ENCODE peak calls at places on chromosomes 1 and 21, in six cellular contexts. One of them, this sample, is unnamed.

GRCh38 chr1:172658871-172659453 is at the start of gene FASLG:
- DNase-seq in tibial nerve: no peak
- DNase-seq in fibroblast of pulmonary artery: no peak
- DNase-seq in mucosa of descending colon: no peak
- DNase-seq in IMR-90: peak; percentile 14
- DNase-seq in endodermal cell: no peak
- DNase-seq in this sample: no peak

GRCh38 chr1:101884621-101885020 is 112.1 kb downstream of the OLFM3 start:
- DNase-seq in tibial nerve: no peak
- DNase-seq in fibroblast of pulmonary artery: no peak
- DNase-seq in mucosa of descending colon: no peak
- DNase-seq in IMR-90: no peak
- DNase-seq in endodermal cell: no peak
- DNase-seq in this sample: no peak

GRCh38 chr1:170836146-170836545 is 99.2 kb upstream of the MROH9 start:
- DNase-seq in tibial nerve: no peak
- DNase-seq in fibroblast of pulmonary artery: peak; percentile 16
- DNase-seq in mucosa of descending colon: no peak
- DNase-seq in IMR-90: peak; percentile 19
- DNase-seq in endodermal cell: no peak
- DNase-seq in this sample: peak; percentile 14

GRCh38 chr1:5566924-5567323 is 425.3 kb downstream of the NPHP4 start:
- DNase-seq in tibial nerve: no peak
- DNase-seq in fibroblast of pulmonary artery: no peak
- DNase-seq in mucosa of descending colon: no peak
- DNase-seq in IMR-90: no peak
- DNase-seq in endodermal cell: no peak
- DNase-seq in this sample: no peak

GRCh38 chr1:28933277-28933676 is 18.9 kb downstream of the EPB41 start:
- DNase-seq in tibial nerve: no peak
- DNase-seq in fibroblast of pulmonary artery: no peak
- DNase-seq in mucosa of descending colon: no peak
- DNase-seq in IMR-90: no peak
- DNase-seq in endodermal cell: no peak
- DNase-seq in this sample: no peak

GRCh38 chr1:39332828-39333227 is 128.3 kb downstream of the MACF1 start:
- DNase-seq in tibial nerve: no peak
- DNase-seq in fibroblast of pulmonary artery: no peak
- DNase-seq in mucosa of descending colon: no peak
- DNase-seq in IMR-90: no peak
- DNase-seq in endodermal cell: no peak
- DNase-seq in this sample: no peak

GRCh38 chr21:37435120-37435519 is 68.5 kb downstream of the DYRK1A start:
- DNase-seq in tibial nerve: peak; percentile 48
- DNase-seq in fibroblast of pulmonary artery: peak; percentile 94
- DNase-seq in mucosa of descending colon: no peak
- DNase-seq in IMR-90: peak; percentile 80
- DNase-seq in endodermal cell: peak; percentile 77
- DNase-seq in this sample: peak; percentile 93

GRCh38 chr1:12145616-12146342 is 21.0 kb upstream of the TNFRSF1B start:
- DNase-seq in tibial nerve: no peak
- DNase-seq in fibroblast of pulmonary artery: no peak
- DNase-seq in mucosa of descending colon: peak; percentile 37
- DNase-seq in IMR-90: no peak
- DNase-seq in endodermal cell: no peak
- DNase-seq in this sample: no peak

GRCh38 chr1:2133879-2134215 is 60.7 kb downstream of the FAAP20 start:
- DNase-seq in tibial nerve: no peak
- DNase-seq in fibroblast of pulmonary artery: no peak
- DNase-seq in mucosa of descending colon: no peak
- DNase-seq in IMR-90: no peak
- DNase-seq in endodermal cell: no peak
- DNase-seq in this sample: no peak

GRCh38 chr1:181508486-181509165 is 25.3 kb downstream of the CACNA1E start:
- DNase-seq in tibial nerve: no peak
- DNase-seq in fibroblast of pulmonary artery: no peak
- DNase-seq in mucosa of descending colon: no peak
- DNase-seq in IMR-90: peak; percentile 4
- DNase-seq in endodermal cell: no peak
- DNase-seq in this sample: no peak

GRCh38 chr21:43190544-43191340 is 21.9 kb downstream of the CRYAA start:
- DNase-seq in tibial nerve: peak; percentile 2
- DNase-seq in fibroblast of pulmonary artery: no peak
- DNase-seq in mucosa of descending colon: peak; percentile 15
- DNase-seq in IMR-90: no peak
- DNase-seq in endodermal cell: peak; percentile 42
- DNase-seq in this sample: no peak

GRCh38 chr1:50332941-50333594 is 90.2 kb downstream of the DMRTA2 start:
- DNase-seq in tibial nerve: peak; percentile 18
- DNase-seq in fibroblast of pulmonary artery: peak; percentile 45
- DNase-seq in mucosa of descending colon: peak; percentile 87
- DNase-seq in IMR-90: peak; percentile 13
- DNase-seq in endodermal cell: peak; percentile 94
- DNase-seq in this sample: peak; percentile 26

GRCh38 chr1:22104074-22104473 is 38.8 kb downstream of the WNT4 start:
- DNase-seq in tibial nerve: no peak
- DNase-seq in fibroblast of pulmonary artery: no peak
- DNase-seq in mucosa of descending colon: no peak
- DNase-seq in IMR-90: no peak
- DNase-seq in endodermal cell: no peak
- DNase-seq in this sample: no peak

GRCh38 chr1:203046984-203047630 is 20.8 kb downstream of the PPFIA4 start:
- DNase-seq in tibial nerve: no peak
- DNase-seq in fibroblast of pulmonary artery: peak; percentile 80
- DNase-seq in mucosa of descending colon: no peak
- DNase-seq in IMR-90: peak; percentile 87
- DNase-seq in endodermal cell: no peak
- DNase-seq in this sample: peak; percentile 67

GRCh38 chr1:163013826-163014600 is 55.1 kb upstream of the RGS4 start:
- DNase-seq in tibial nerve: no peak
- DNase-seq in fibroblast of pulmonary artery: no peak
- DNase-seq in mucosa of descending colon: no peak
- DNase-seq in IMR-90: no peak
- DNase-seq in endodermal cell: no peak
- DNase-seq in this sample: no peak

GRCh38 chr21:42653492-42654061 is at the start of gene PDE9A:
- DNase-seq in tibial nerve: no peak
- DNase-seq in fibroblast of pulmonary artery: no peak
- DNase-seq in mucosa of descending colon: peak; percentile 79
- DNase-seq in IMR-90: no peak
- DNase-seq in endodermal cell: peak; percentile 88
- DNase-seq in this sample: peak; percentile 31

GRCh38 chr1:35031103-35031452 is 667 bp downstream of the ZMYM6 start:
- DNase-seq in tibial nerve: no peak
- DNase-seq in fibroblast of pulmonary artery: peak; percentile 45
- DNase-seq in mucosa of descending colon: peak; percentile 53
- DNase-seq in IMR-90: peak; percentile 49
- DNase-seq in endodermal cell: peak; percentile 67
- DNase-seq in this sample: peak; percentile 24

GRCh38 chr1:35030338-35031102 is 1.2 kb downstream of the ZMYM6 start:
- DNase-seq in tibial nerve: peak; percentile 18
- DNase-seq in fibroblast of pulmonary artery: no peak
- DNase-seq in mucosa of descending colon: no peak
- DNase-seq in IMR-90: no peak
- DNase-seq in endodermal cell: no peak
- DNase-seq in this sample: no peak

GRCh38 chr1:35032384-35032739 is 617 bp upstream of the ZMYM6 start:
- DNase-seq in tibial nerve: no peak
- DNase-seq in fibroblast of pulmonary artery: no peak
- DNase-seq in mucosa of descending colon: no peak
- DNase-seq in IMR-90: no peak
- DNase-seq in endodermal cell: no peak
- DNase-seq in this sample: no peak

GRCh38 chr1:35033346-35033745 is 1.6 kb upstream of the ZMYM6 start:
- DNase-seq in tibial nerve: no peak
- DNase-seq in fibroblast of pulmonary artery: no peak
- DNase-seq in mucosa of descending colon: no peak
- DNase-seq in IMR-90: no peak
- DNase-seq in endodermal cell: no peak
- DNase-seq in this sample: no peak

DNA sequence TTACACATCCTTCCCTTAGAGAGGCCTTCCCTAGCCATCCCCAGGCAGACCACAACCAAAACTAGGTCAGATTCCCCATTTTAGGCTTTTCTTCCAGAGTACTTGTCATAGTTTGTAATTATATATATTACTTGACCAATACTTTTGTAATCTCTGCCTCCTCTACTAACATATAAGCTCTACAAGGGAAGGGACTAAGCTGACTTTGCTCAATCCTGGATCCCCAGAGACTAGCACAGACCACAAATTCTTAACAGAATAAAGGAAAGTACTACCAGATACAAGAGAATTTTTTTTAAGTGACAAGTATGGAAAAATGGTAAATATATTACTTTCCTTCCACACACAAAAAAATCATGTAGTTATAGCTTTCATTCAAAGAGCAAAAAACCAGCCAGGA is 2.0 kb downstream of the ZMYM6 start:
- DNase-seq in tibial nerve: no peak
- DNase-seq in fibroblast of pulmonary artery: peak; percentile 25
- DNase-seq in mucosa of descending colon: no peak
- DNase-seq in IMR-90: no peak
- DNase-seq in endodermal cell: no peak
- DNase-seq in this sample: no peak
- H3K4me3 ChIP-seq in tibial nerve: no peak overlapping the region
- H3K4me3 ChIP-seq in fibroblast of pulmonary artery: peak overlapping the region; percentile 92
- H3K4me3 ChIP-seq in mucosa of descending colon: no peak overlapping the region
- H3K4me3 ChIP-seq in IMR-90: no peak overlapping the region
- H3K4me3 ChIP-seq in endodermal cell: peak overlapping the region; percentile 98
- H3K4me3 ChIP-seq in this sample: no peak overlapping the region

GRCh38 chr1:155648207-155649147 is 38.5 kb downstream of the MSTO1 start:
- DNase-seq in tibial nerve: peak; percentile 33
- DNase-seq in fibroblast of pulmonary artery: peak; percentile 98
- DNase-seq in mucosa of descending colon: no peak
- DNase-seq in IMR-90: peak; percentile 94
- DNase-seq in endodermal cell: no peak
- DNase-seq in this sample: peak; percentile 87
- TF ChIP-seq CTCF in tibial nerve: peak; percentile 56
- TF ChIP-seq CTCF in fibroblast of pulmonary artery: peak; percentile 63
- TF ChIP-seq CTCF in mucosa of descending colon: no peak
- TF ChIP-seq CTCF in IMR-90: peak; percentile 83
- TF ChIP-seq CTCF in endodermal cell: peak; percentile 67
- TF ChIP-seq CTCF in this sample: peak; percentile 63

GRCh38 chr21:41171210-41171609 is 3.2 kb downstream of the BACE2 start:
- DNase-seq in tibial nerve: peak; percentile 17
- DNase-seq in fibroblast of pulmonary artery: peak; percentile 42
- DNase-seq in mucosa of descending colon: no peak
- DNase-seq in IMR-90: no peak
- DNase-seq in endodermal cell: no peak
- DNase-seq in this sample: no peak
- H3K4me3 ChIP-seq in tibial nerve: no peak overlapping the region
- H3K4me3 ChIP-seq in fibroblast of pulmonary artery: no peak overlapping the region
- H3K4me3 ChIP-seq in mucosa of descending colon: no peak overlapping the region
- H3K4me3 ChIP-seq in IMR-90: no peak overlapping the region
- H3K4me3 ChIP-seq in endodermal cell: no peak overlapping the region
- H3K4me3 ChIP-seq in this sample: no peak overlapping the region

GRCh38 chr1:104380003-104380402 is 630.3 kb downstream of the AMY1C start:
- DNase-seq in tibial nerve: no peak
- DNase-seq in fibroblast of pulmonary artery: no peak
- DNase-seq in mucosa of descending colon: no peak
- DNase-seq in IMR-90: no peak
- DNase-seq in endodermal cell: no peak
- DNase-seq in this sample: no peak

GRCh38 chr1:104378414-104378813 is 628.7 kb downstream of the AMY1C start:
- DNase-seq in tibial nerve: no peak
- DNase-seq in fibroblast of pulmonary artery: no peak
- DNase-seq in mucosa of descending colon: no peak
- DNase-seq in IMR-90: no peak
- DNase-seq in endodermal cell: no peak
- DNase-seq in this sample: no peak
- TF ChIP-seq CTCF in tibial nerve: no peak
- TF ChIP-seq CTCF in fibroblast of pulmonary artery: no peak
- TF ChIP-seq CTCF in mucosa of descending colon: no peak
- TF ChIP-seq CTCF in IMR-90: no peak
- TF ChIP-seq CTCF in endodermal cell: no peak
- TF ChIP-seq CTCF in this sample: no peak

GRCh38 chr1:19468397-19468956 is 16.9 kb downstream of the CAPZB start:
- DNase-seq in tibial nerve: no peak
- DNase-seq in fibroblast of pulmonary artery: no peak
- DNase-seq in mucosa of descending colon: peak; percentile 92
- DNase-seq in IMR-90: no peak
- DNase-seq in endodermal cell: no peak
- DNase-seq in this sample: no peak
- H3K4me3 ChIP-seq in tibial nerve: no peak overlapping the region
- H3K4me3 ChIP-seq in fibroblast of pulmonary artery: no peak overlapping the region
- H3K4me3 ChIP-seq in mucosa of descending colon: no peak overlapping the region
- H3K4me3 ChIP-seq in IMR-90: no peak overlapping the region
- H3K4me3 ChIP-seq in endodermal cell: no peak overlapping the region
- H3K4me3 ChIP-seq in this sample: no peak overlapping the region

DNA sequence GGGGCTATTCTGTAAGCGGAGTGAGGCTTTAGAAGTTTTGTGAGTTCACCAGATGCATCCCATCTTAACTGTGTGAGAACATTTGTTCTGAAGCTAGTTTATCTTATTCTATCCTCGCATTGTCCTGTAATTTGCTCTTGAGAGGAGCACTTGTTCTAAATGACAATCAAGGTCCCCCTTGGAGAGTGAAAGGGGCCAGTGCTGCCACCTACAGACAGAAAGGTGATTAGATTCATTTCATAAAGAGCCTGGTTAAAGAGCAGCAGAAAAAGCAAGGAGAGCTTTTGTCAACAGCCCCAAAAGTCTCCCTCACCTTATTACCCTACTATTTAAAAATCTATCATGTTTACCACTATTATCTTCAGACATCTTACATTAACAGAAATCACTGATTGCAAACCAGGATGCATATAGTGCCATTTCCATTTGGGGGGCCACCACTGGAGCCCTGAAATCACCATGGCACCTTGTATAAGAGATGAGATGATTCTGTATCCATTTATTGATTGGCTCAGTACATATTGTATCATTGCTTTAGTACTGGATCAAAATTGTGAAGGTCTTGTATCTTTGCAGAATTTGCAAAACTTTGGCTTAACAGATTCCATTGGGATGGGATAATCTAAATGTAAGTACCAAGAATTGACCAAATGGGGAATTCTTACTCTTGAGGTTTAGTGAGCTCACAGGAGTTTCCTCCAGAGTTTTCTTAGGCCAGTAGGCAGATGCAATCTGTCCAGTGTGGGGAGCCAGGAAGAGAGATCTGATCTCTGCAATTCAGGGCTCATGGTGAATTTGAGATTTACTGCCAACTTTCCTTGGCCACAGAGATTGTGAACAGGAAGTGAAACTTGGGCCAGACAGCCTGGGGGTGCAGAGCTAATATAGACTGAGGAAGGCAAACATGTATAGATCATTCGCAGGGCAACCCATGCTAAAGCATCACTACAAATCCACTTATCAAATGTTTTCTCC is 64.3 kb upstream of the TRABD2B start:
- DNase-seq in tibial nerve: peak; percentile 86
- DNase-seq in fibroblast of pulmonary artery: peak; percentile 68
- DNase-seq in mucosa of descending colon: no peak
- DNase-seq in IMR-90: peak; percentile 35
- DNase-seq in endodermal cell: peak; percentile 90
- DNase-seq in this sample: peak; percentile 13
- TF ChIP-seq CTCF in tibial nerve: peak; percentile 81
- TF ChIP-seq CTCF in fibroblast of pulmonary artery: peak; percentile 77
- TF ChIP-seq CTCF in mucosa of descending colon: peak; percentile 35
- TF ChIP-seq CTCF in IMR-90: peak; percentile 52
- TF ChIP-seq CTCF in endodermal cell: peak; percentile 88
- TF ChIP-seq CTCF in this sample: peak; percentile 59

This sample was measured in foreskin fibroblast.